ENCODE peak calls at places on chromosome 2, in six cellular contexts. G is AG04450; M is K562; X is IMR-90; F is pancreas; K is CD8-positive, alpha-beta T cell. T is an unnamed sample.

GRCh38 chr2:207594731-207595130 is 30.5 kb downstream of the METTL21A start:
- DNase-seq in G (no peak), M (no peak), X (no peak), F (no peak), K (no peak), T (no peak)

GRCh38 chr2:119253760-119254600 is 30.3 kb downstream of the STEAP3 start:
- DNase-seq in G (no peak), M (no peak), X (no peak), F (no peak), K (no peak), T (no peak)

GRCh38 chr2:15284601-15285000 is 276.5 kb downstream of the NBAS start:
- DNase-seq in G (no peak), M (no peak), X (no peak), F (no peak), K (no peak), T (no peak)

GRCh38 chr2:14826518-14826917 is 194.0 kb downstream of the LRATD1 start:
- DNase-seq in G (no peak), M (no peak), X (no peak), F (no peak), K (no peak), T (no peak)

GRCh38 chr2:219350938-219351280 is 18.4 kb upstream of the RESP18 start:
- DNase-seq in G (no peak), M (no peak), X (peak; percentile 38), F (no peak), K (no peak), T (no peak)

GRCh38 chr2:222434204-222434603 is 9.9 kb downstream of the SGPP2 start:
- DNase-seq in G (no peak), M (no peak), X (no peak), F (no peak), K (no peak), T (peak; percentile 38)

GRCh38 chr2:117717072-117717471 is 97.4 kb upstream of the DDX18 start:
- DNase-seq in G (no peak), M (no peak), X (no peak), F (no peak), K (no peak), T (no peak)

GRCh38 chr2:6452702-6453481 is 412.8 kb downstream of the CMPK2 start:
- DNase-seq in G (no peak), M (no peak), X (peak; percentile 12), F (no peak), K (no peak), T (peak; percentile 31)

GRCh38 chr2:235935773-235936172 is 232.4 kb downstream of the GBX2 start:
- DNase-seq in G (no peak), M (no peak), X (no peak), F (no peak), K (no peak), T (no peak)

GRCh38 chr2:32002406-32002805 is 8.4 kb downstream of the MEMO1 start:
- DNase-seq in G (no peak), M (no peak), X (no peak), F (no peak), K (no peak), T (no peak)

GRCh38 chr2:33412920-33413319 is 63.5 kb upstream of the RASGRP3 start:
- DNase-seq in G (no peak), M (no peak), X (peak; percentile 76), F (no peak), K (no peak), T (peak; percentile 28)

GRCh38 chr2:9736008-9736407 is 105.2 kb upstream of the YWHAQ start:
- DNase-seq in G (no peak), M (no peak), X (no peak), F (no peak), K (no peak), T (no peak)

GRCh38 chr2:236215761-236216333 is 47.7 kb upstream of the GBX2 start:
- DNase-seq in G (no peak), M (no peak), X (no peak), F (no peak), K (no peak), T (no peak)

GRCh38 chr2:98468621-98469236 is 24.1 kb downstream of the INPP4A start:
- DNase-seq in G (no peak), M (no peak), X (peak; percentile 65), F (no peak), K (no peak), T (peak; percentile 91)

GRCh38 chr2:214547931-214548330 is 137.1 kb downstream of the VWC2L start:
- DNase-seq in G (no peak), M (no peak), X (no peak), F (no peak), K (no peak), T (no peak)

GRCh38 chr2:25700221-25700660 is 26.9 kb upstream of the DTNB start:
- DNase-seq in G (no peak), M (peak; percentile 45), X (peak; percentile 59), F (no peak), K (no peak), T (peak; percentile 38)

GRCh38 chr2:219684721-219685689 is 57.6 kb downstream of the SLC4A3 start:
- DNase-seq in G (no peak), M (peak; percentile 49), X (peak; percentile 43), F (peak; percentile 74), K (peak; percentile 7), T (peak; percentile 85)

GRCh38 chr2:222448806-222449205 is 24.5 kb downstream of the SGPP2 start:
- DNase-seq in G (peak; percentile 51), M (no peak), X (peak; percentile 44), F (no peak), K (no peak), T (no peak)

GRCh38 chr2:181857471-181857870 is 34.1 kb upstream of the ITPRID2 start:
- DNase-seq in G (no peak), M (no peak), X (peak; percentile 58), F (no peak), K (no peak), T (no peak)

GRCh38 chr2:181371195-181371594 is 86.0 kb upstream of the ITGA4 start:
- DNase-seq in G (no peak), M (no peak), X (no peak), F (no peak), K (no peak), T (no peak)

GRCh38 chr2:153478289-153479261 is at the start of gene RPRM:
- DNase-seq in G (peak; percentile 1), M (peak; percentile 55), X (peak; percentile 37), F (peak; percentile 71), K (peak; percentile 38), T (peak; percentile 69)
- TF ChIP-seq CTCF in G (peak; percentile 65), M (peak; percentile 56), X (peak; percentile 80), F (peak; percentile 89), K (peak; percentile 65), T (peak; percentile 88)

DNA sequence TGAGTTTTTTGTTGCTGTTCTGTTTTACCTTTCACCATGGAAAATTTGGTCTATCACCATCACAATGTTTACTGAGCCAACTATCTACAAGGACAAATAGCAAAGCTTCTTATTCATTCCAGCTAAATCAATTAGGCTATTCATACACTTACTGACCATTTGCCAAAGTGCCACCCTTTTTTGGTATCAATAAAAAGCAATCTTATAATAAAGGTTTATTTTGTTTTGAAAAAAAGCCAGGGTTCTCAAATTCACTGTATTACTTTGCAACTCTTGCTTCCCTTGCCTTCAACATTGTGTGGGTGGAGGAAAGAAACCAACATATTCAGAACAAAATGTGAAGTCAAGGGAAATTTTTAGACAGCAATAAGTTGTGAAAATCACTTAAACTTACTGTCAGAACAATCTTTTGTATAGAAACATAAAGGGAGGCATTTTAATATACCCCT is 15.3 kb downstream of the PELI1 start:
- DNase-seq in G (no peak), M (no peak), X (peak; percentile 18), F (no peak), K (no peak), T (no peak)
- H3K4me3 ChIP-seq in G (no peak overlapping the region), M (no peak overlapping the region), X (no peak overlapping the region), F (no peak overlapping the region), K (no peak overlapping the region), T (no peak overlapping the region)

GRCh38 chr2:46050489-46050888 is 246.7 kb upstream of the EPAS1 start:
- DNase-seq in G (no peak), M (peak; percentile 14), X (no peak), F (no peak), K (no peak), T (no peak)
- TF ChIP-seq CTCF in G (no peak), M (peak; percentile 13), X (no peak), F (no peak), K (no peak), T (no peak)

GRCh38 chr2:54109848-54110247 is 5.6 kb upstream of the ACYP2 start:
- DNase-seq in G (no peak), M (no peak), X (no peak), F (no peak), K (no peak), T (no peak)

GRCh38 chr2:54115284-54116137 is at the start of gene ACYP2:
- DNase-seq in G (peak; percentile 91), M (peak; percentile 97), X (peak; percentile 96), F (peak; percentile 94), K (peak; percentile 89), T (peak; percentile 97)

GRCh38 chr2:54114936-54115283 is 505 bp upstream of the ACYP2 start:
- DNase-seq in G (no peak), M (no peak), X (no peak), F (no peak), K (no peak), T (no peak)
- H3K4me3 ChIP-seq in G (peak overlapping the region; percentile 68), M (peak overlapping the region; percentile 70), X (peak overlapping the region; percentile 77), F (peak overlapping the region; percentile 74), K (peak overlapping the region; percentile 93), T (peak overlapping the region; percentile 79)

GRCh38 chr2:232120911-232121310 is 159.4 kb downstream of the DIS3L2 start:
- DNase-seq in G (no peak), M (no peak), X (no peak), F (no peak), K (no peak), T (no peak)

GRCh38 chr2:232111551-232111950 is 150.0 kb downstream of the DIS3L2 start:
- DNase-seq in G (no peak), M (no peak), X (no peak), F (no peak), K (no peak), T (no peak)

GRCh38 chr2:232113821-232114220 is 152.3 kb downstream of the DIS3L2 start:
- DNase-seq in G (no peak), M (no peak), X (peak; percentile 24), F (no peak), K (no peak), T (no peak)

GRCh38 chr2:232116839-232117238 is 155.3 kb downstream of the DIS3L2 start:
- DNase-seq in G (no peak), M (no peak), X (no peak), F (no peak), K (no peak), T (no peak)

DNA sequence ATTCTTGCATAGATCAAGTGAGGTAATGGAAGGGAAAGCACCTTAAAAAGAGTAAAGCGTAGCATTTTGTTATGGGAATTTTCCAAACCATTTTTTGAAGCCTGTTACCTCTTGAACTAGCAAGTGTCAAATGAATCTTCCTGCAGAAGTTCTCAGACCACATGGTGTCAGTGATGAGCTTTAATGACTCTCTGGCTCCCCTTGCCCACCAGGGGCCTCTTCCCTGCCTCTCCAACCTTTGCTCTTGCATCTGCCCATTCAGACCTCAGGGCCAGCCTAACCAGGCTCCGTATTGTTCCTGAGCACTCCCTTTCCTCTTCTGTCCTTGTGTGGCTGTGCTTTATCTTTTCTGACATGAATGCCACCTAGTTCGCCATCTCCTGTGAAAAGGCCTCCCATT is 155.9 kb downstream of the DIS3L2 start:
- DNase-seq in G (no peak), M (no peak), X (no peak), F (no peak), K (no peak), T (no peak)
- TF ChIP-seq CTCF in G (no peak), M (no peak), X (no peak), F (no peak), K (no peak), T (no peak)